ENCODE peak calls at places on chromosomes 13 and 19, in nine cellular contexts. T is heart right ventricle; B is stomach; Y is heart left ventricle; J is CD8-positive, alpha-beta T cell; V is ascending aorta; P is GM12878; G is brain microvascular endothelial cell; L is fibroblast of lung. Z is an unnamed sample. For H3K27me3, the result is how much of the 10 kb centered on the place peaks cover.

GRCh38 chr19:287381-287871 is 3.8 kb downstream of the PLPP2 start:
- DNase-seq in T (no peak), J (no peak), B (peak), G (no peak), Y (no peak), P (no peak), V (no peak), L (no peak), Z (no peak)

GRCh38 chr19:56170261-56170660 is 5.5 kb upstream of the GALP start:
- DNase-seq in B (no peak), V (no peak), G (peak), T (no peak), P (no peak), Y (no peak), L (no peak), J (no peak), Z (no peak)

GRCh38 chr13:93476175-93476574 is 249.6 kb downstream of the GPC6 start:
- DNase-seq in B (no peak), J (no peak), G (peak), T (no peak), P (no peak), V (no peak), L (peak), Y (no peak), Z (no peak)

GRCh38 chr19:4361152-4362037 is 18.0 kb downstream of the MPND start:
- DNase-seq in B (no peak), V (no peak), P (no peak), L (peak), T (no peak), J (no peak), G (peak), Y (no peak), Z (no peak)

GRCh38 chr13:65638572-65639168 is 1591.5 kb downstream of the PCDH9 start:
- DNase-seq in Y (no peak), G (peak), J (no peak), B (no peak), T (no peak), V (no peak), P (no peak), L (peak), Z (no peak)

GRCh38 chr19:35034588-35035382 is 4.5 kb downstream of the SCN1B start:
- DNase-seq in J (no peak), B (no peak), P (no peak), Y (no peak), G (no peak), T (no peak), V (no peak), L (no peak), Z (no peak)

GRCh38 chr13:99803141-99803540 is 168.4 kb downstream of the ZIC5 start:
- DNase-seq in Y (no peak), V (no peak), P (no peak), B (no peak), G (no peak), T (no peak), J (no peak), L (no peak), Z (no peak)

GRCh38 chr13:78409172-78409571 is 194.2 kb downstream of the POU4F1 start:
- DNase-seq in G (no peak), V (no peak), J (no peak), T (no peak), L (no peak), B (no peak), P (peak), Y (no peak), Z (no peak)

GRCh38 chr19:33639034-33639681 is 17.4 kb downstream of the CHST8 start:
- DNase-seq in G (no peak), Y (no peak), T (no peak), B (no peak), V (no peak), P (no peak), L (no peak), J (no peak), Z (no peak)

GRCh38 chr19:18220632-18221275 is 5.5 kb downstream of the PDE4C start:
- DNase-seq in Y (no peak), B (no peak), G (no peak), P (no peak), J (no peak), V (no peak), L (no peak), T (no peak), Z (no peak)

GRCh38 chr19:3577741-3578344 is 5.1 kb downstream of the HMG20B start:
- DNase-seq in L (no peak), P (no peak), Y (no peak), V (no peak), B (no peak), J (no peak), T (no peak), G (no peak), Z (no peak)

GRCh38 chr19:52648336-52648990 is 10.3 kb upstream of the ZNF83 start:
- DNase-seq in G (peak), P (no peak), L (peak), B (no peak), V (no peak), T (no peak), Y (no peak), J (no peak), Z (peak)

GRCh38 chr19:49696115-49696514 is 5.2 kb downstream of the CPT1C start:
- DNase-seq in B (no peak), T (no peak), Y (no peak), V (no peak), P (no peak), J (no peak), G (no peak), L (no peak), Z (no peak)

DNA sequence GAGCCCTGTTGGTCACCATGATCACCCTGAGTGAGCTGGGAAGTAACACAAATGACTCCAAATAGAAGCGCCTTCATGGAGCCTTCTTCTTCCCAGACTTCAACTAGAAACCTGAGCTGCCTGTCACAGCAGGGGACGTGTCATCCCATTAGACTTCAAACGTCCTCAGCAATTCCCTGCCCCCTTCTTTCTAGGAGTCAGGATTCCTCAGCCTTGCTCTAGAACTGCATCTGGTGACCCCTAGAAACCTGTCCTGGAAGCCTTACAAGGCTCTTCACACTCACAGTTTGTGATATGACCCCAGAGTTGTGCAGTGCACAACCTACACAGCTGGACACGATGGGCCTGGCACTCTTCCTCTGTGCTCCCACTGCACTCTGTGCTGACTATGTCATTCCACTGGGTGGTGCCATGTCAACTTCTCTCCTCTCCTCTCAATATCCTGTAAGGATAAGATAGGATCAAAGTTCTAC is 23.6 kb upstream of the TTYH1 start:
- DNase-seq in T (no peak), B (no peak), P (no peak), J (no peak), V (no peak), Y (no peak), L (no peak), G (peak), Z (no peak)
- TF ChIP-seq CTCF in T (no peak), B (no peak), P (no peak), J (no peak), V (no peak), Y (no peak), L (no peak), G (peak), Z (no peak)

GRCh38 chr19:12993562-12993961 is 1.7 kb upstream of the NFIX start:
- DNase-seq in T (no peak), V (no peak), P (no peak), G (no peak), J (no peak), B (no peak), Y (no peak), L (no peak), Z (no peak)
- H3K27me3 ChIP-seq in T (under half), V (under half), P (under half), G (under half), J (under half), B (under half), Y (under half), L (under half), Z (under half)

DNA sequence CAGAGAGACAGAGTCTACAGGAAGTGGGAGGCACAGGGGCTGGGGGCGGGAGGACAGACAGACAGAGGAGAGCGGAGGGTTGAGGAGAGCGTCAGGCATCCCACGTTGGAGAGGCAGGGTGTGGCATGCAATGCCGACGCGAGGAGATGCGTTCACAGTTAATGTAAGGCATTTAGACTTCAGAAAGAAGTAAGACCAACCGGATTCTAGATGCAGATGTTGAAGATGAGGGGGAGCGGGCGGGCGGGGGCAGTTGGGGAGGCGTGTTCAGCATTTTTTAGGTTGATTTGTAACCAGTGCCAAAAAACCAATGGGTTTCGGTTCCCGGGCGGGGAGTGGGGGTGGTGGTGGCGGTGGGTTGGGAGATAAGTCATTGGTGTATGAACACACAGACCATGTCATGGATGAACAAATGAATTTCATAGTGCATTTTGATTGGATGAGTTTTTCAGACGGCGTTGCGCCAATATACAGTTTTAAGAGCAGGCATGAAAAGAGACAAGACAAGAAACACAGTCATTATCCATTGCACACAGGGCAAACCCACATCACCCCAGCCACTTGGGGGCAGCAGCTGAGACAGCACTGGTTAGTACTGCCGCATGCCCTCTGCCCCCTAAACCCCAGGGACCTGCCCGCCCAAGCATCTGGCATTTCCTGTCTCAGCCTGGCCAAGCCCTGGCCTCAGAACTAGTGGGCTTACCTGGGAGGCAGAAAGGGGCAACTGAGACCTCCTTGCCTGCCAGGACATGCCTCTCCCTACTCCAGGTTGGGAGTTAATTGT is 91.3 kb downstream of the IER2 start:
- DNase-seq in P (no peak), Y (no peak), L (no peak), B (no peak), J (peak), G (no peak), T (no peak), V (no peak), Z (no peak)
- TF ChIP-seq CTCF in P (peak), Y (no peak), L (no peak), B (no peak), J (no peak), G (peak), T (no peak), V (no peak), Z (no peak)

GRCh38 chr19:13172335-13173128 is 22.3 kb downstream of the IER2 start:
- DNase-seq in J (peak), B (peak), Y (peak), V (peak), L (peak), G (peak), T (peak), P (no peak), Z (no peak)
- H3K27me3 ChIP-seq in J (under half), B (under half), Y (under half), V (under half), L (under half), G (under half), T (under half), P (under half), Z (under half)

GRCh38 chr13:97911311-97912138 is 42.0 kb upstream of the IPO5 start:
- DNase-seq in P (no peak), L (no peak), J (no peak), B (no peak), V (no peak), G (peak), T (no peak), Y (no peak), Z (no peak)
- TF ChIP-seq CTCF in P (peak), L (peak), J (no peak), B (no peak), V (no peak), G (peak), T (peak), Y (peak), Z (peak)

GRCh38 chr19:8149261-8150094 is at the start of gene FBN3:
- DNase-seq in L (no peak), G (no peak), P (no peak), Y (no peak), B (no peak), J (no peak), V (no peak), T (no peak), Z (no peak)
- H3K27me3 ChIP-seq in L (under half), G (under half), P (under half), Y (half or more), B (half or more), J (under half), V (under half), T (half or more), Z (under half)

GRCh38 chr13:103142091-103142594 is 75.9 kb upstream of the SLC10A2 start:
- DNase-seq in T (no peak), Y (no peak), P (no peak), L (no peak), B (no peak), J (no peak), V (no peak), G (no peak), Z (no peak)
- TF ChIP-seq CTCF in T (no peak), Y (no peak), P (no peak), L (no peak), B (no peak), J (no peak), V (no peak), G (no peak), Z (no peak)

DNA sequence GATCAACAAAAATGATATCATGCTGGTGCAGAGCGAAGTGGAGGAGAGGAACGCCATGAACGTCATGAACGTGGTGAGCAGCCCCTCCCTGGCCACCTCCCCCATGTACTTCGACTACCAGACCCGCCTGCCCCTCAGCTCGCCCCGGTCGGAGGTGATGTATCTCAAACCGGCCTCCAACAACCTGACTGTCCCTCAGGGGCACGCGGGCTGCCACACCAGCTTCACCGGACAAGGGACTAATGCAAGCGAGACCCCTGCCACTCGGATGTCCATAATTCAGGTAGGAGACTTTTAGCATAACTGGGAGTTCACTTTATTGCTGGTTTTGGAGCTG is 3.3 kb downstream of the PCDH17 start:
- DNase-seq in B (no peak), Y (peak), T (peak), P (no peak), V (no peak), G (no peak), L (no peak), J (no peak), Z (no peak)
- H3K27me3 ChIP-seq in B (half or more), Y (under half), T (under half), P (under half), V (under half), G (under half), L (under half), J (under half), Z (under half)

DNA sequence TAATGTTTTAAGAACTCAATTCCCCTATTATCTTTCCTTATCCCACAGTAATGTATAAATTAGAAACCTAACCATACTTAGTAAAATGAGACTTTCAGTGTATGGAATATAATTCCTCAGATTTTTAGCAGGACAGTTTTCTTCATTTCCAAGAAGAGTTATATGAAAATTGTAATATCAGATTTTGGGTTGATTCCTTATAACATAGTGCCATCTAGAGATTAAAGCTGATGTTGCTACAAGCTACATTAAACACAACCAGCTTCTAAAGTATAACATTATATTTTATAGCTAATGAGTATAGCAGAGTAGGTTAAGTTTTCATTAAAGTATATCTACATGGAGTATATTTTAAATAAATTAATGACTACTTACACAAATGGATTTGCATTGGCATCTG is 99.7 kb upstream of the MIR17HG start:
- DNase-seq in V (no peak), B (no peak), P (no peak), G (no peak), Y (no peak), T (no peak), J (no peak), L (peak), Z (no peak)
- TF ChIP-seq CTCF in V (no peak), B (no peak), P (no peak), G (peak), Y (no peak), T (no peak), J (no peak), L (peak), Z (no peak)

DNA sequence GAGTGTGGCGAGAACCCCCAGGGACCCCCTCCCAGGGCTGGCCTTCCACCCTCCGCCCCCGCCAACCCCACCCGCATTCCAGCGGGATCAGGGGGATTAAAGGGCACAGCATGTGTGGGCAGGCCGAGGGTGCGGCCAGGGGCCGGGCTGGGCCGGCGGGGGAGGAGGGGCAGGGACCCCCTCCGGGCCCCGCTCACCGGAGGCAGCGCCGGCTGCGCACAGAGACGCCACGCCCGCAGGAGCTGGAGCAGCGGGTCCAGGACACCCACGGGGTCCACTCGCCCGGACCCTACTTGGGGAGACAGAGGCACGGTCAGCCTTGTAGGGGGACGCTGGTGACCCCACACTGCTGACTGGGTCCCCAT is 2.4 kb downstream of the ADAMTSL5 start:
- DNase-seq in G (no peak), J (no peak), T (no peak), Y (no peak), L (no peak), V (no peak), B (no peak), P (no peak), Z (no peak)
- H3K27me3 ChIP-seq in G (under half), J (under half), T (under half), Y (under half), L (under half), V (under half), B (half or more), P (under half), Z (under half)

Z was measured in BJ.